ENCODE peak calls at places on chromosomes 2 and 18, in eight cellular contexts. One of them, this sample, is unnamed.

GRCh38 chr2:97701851-97702465 is 11.4 kb upstream of the ZAP70 start:
- DNase-seq in PC-3: no peak
- DNase-seq in transverse colon: no peak
- DNase-seq in lung: no peak
- DNase-seq in psoas muscle: no peak
- DNase-seq in tibial nerve: no peak
- DNase-seq in upper lobe of right lung: no peak
- DNase-seq in SK-N-SH: no peak
- DNase-seq in this sample: peak; percentile 66

GRCh38 chr2:126978333-126978732 is 79.6 kb downstream of the TEX51 start:
- DNase-seq in PC-3: no peak
- DNase-seq in transverse colon: no peak
- DNase-seq in lung: no peak
- DNase-seq in psoas muscle: no peak
- DNase-seq in tibial nerve: no peak
- DNase-seq in upper lobe of right lung: no peak
- DNase-seq in SK-N-SH: no peak
- DNase-seq in this sample: no peak

GRCh38 chr2:8414946-8415869 is 266.6 kb upstream of the ID2 start:
- DNase-seq in PC-3: no peak
- DNase-seq in transverse colon: no peak
- DNase-seq in lung: no peak
- DNase-seq in psoas muscle: no peak
- DNase-seq in tibial nerve: no peak
- DNase-seq in upper lobe of right lung: no peak
- DNase-seq in SK-N-SH: no peak
- DNase-seq in this sample: no peak

GRCh38 chr2:98908909-98909308 is 27.1 kb downstream of the CRACDL start:
- DNase-seq in PC-3: peak; percentile 64
- DNase-seq in transverse colon: no peak
- DNase-seq in lung: peak; percentile 11
- DNase-seq in psoas muscle: no peak
- DNase-seq in tibial nerve: no peak
- DNase-seq in upper lobe of right lung: no peak
- DNase-seq in SK-N-SH: no peak
- DNase-seq in this sample: no peak

GRCh38 chr2:67572721-67573485 is 175.8 kb downstream of the ETAA1 start:
- DNase-seq in PC-3: peak; percentile 57
- DNase-seq in transverse colon: peak; percentile 33
- DNase-seq in lung: no peak
- DNase-seq in psoas muscle: no peak
- DNase-seq in tibial nerve: no peak
- DNase-seq in upper lobe of right lung: no peak
- DNase-seq in SK-N-SH: no peak
- DNase-seq in this sample: no peak

GRCh38 chr2:239294571-239295054 is 106.2 kb downstream of the HDAC4 start:
- DNase-seq in PC-3: no peak
- DNase-seq in transverse colon: peak; percentile 76
- DNase-seq in lung: no peak
- DNase-seq in psoas muscle: peak; percentile 51
- DNase-seq in tibial nerve: peak; percentile 6
- DNase-seq in upper lobe of right lung: no peak
- DNase-seq in SK-N-SH: no peak
- DNase-seq in this sample: no peak

GRCh38 chr2:26700078-26700477 is 7.6 kb downstream of the KCNK3 start:
- DNase-seq in PC-3: no peak
- DNase-seq in transverse colon: no peak
- DNase-seq in lung: no peak
- DNase-seq in psoas muscle: no peak
- DNase-seq in tibial nerve: no peak
- DNase-seq in upper lobe of right lung: no peak
- DNase-seq in SK-N-SH: no peak
- DNase-seq in this sample: no peak

GRCh38 chr2:127389778-127390435 is 2.1 kb upstream of the MAP3K2 start:
- DNase-seq in PC-3: no peak
- DNase-seq in transverse colon: no peak
- DNase-seq in lung: no peak
- DNase-seq in psoas muscle: no peak
- DNase-seq in tibial nerve: no peak
- DNase-seq in upper lobe of right lung: no peak
- DNase-seq in SK-N-SH: no peak
- DNase-seq in this sample: no peak

GRCh38 chr2:214881647-214882205 is 72.2 kb upstream of the BARD1 start:
- DNase-seq in PC-3: no peak
- DNase-seq in transverse colon: no peak
- DNase-seq in lung: no peak
- DNase-seq in psoas muscle: no peak
- DNase-seq in tibial nerve: no peak
- DNase-seq in upper lobe of right lung: no peak
- DNase-seq in SK-N-SH: no peak
- DNase-seq in this sample: peak; percentile 20

GRCh38 chr2:233118601-233119000 is 58.5 kb downstream of the INPP5D start:
- DNase-seq in PC-3: no peak
- DNase-seq in transverse colon: no peak
- DNase-seq in lung: no peak
- DNase-seq in psoas muscle: no peak
- DNase-seq in tibial nerve: no peak
- DNase-seq in upper lobe of right lung: peak; percentile 49
- DNase-seq in SK-N-SH: no peak
- DNase-seq in this sample: no peak

GRCh38 chr2:217166241-217166640 is 306.4 kb upstream of the TNP1 start:
- DNase-seq in PC-3: peak; percentile 65
- DNase-seq in transverse colon: no peak
- DNase-seq in lung: no peak
- DNase-seq in psoas muscle: no peak
- DNase-seq in tibial nerve: no peak
- DNase-seq in upper lobe of right lung: no peak
- DNase-seq in SK-N-SH: peak; percentile 30
- DNase-seq in this sample: peak; percentile 19

GRCh38 chr2:199339826-199340605 is 117.7 kb downstream of the SATB2 start:
- DNase-seq in PC-3: peak; percentile 72
- DNase-seq in transverse colon: no peak
- DNase-seq in lung: no peak
- DNase-seq in psoas muscle: no peak
- DNase-seq in tibial nerve: no peak
- DNase-seq in upper lobe of right lung: no peak
- DNase-seq in SK-N-SH: no peak
- DNase-seq in this sample: no peak

GRCh38 chr2:101736861-101737291 is 39.4 kb downstream of the MAP4K4 start:
- DNase-seq in PC-3: peak; percentile 91
- DNase-seq in transverse colon: no peak
- DNase-seq in lung: no peak
- DNase-seq in psoas muscle: no peak
- DNase-seq in tibial nerve: no peak
- DNase-seq in upper lobe of right lung: no peak
- DNase-seq in SK-N-SH: no peak
- DNase-seq in this sample: no peak
- H3K27ac ChIP-seq in PC-3: peak overlapping the region; percentile 85
- H3K27ac ChIP-seq in transverse colon: no peak overlapping the region
- H3K27ac ChIP-seq in lung: peak overlapping the region; percentile 27
- H3K27ac ChIP-seq in psoas muscle: peak overlapping the region; percentile 85
- H3K27ac ChIP-seq in tibial nerve: peak overlapping the region; percentile 35
- H3K27ac ChIP-seq in upper lobe of right lung: no peak overlapping the region
- H3K27ac ChIP-seq in SK-N-SH: no peak overlapping the region
- H3K27ac ChIP-seq in this sample: no peak overlapping the region

DNA sequence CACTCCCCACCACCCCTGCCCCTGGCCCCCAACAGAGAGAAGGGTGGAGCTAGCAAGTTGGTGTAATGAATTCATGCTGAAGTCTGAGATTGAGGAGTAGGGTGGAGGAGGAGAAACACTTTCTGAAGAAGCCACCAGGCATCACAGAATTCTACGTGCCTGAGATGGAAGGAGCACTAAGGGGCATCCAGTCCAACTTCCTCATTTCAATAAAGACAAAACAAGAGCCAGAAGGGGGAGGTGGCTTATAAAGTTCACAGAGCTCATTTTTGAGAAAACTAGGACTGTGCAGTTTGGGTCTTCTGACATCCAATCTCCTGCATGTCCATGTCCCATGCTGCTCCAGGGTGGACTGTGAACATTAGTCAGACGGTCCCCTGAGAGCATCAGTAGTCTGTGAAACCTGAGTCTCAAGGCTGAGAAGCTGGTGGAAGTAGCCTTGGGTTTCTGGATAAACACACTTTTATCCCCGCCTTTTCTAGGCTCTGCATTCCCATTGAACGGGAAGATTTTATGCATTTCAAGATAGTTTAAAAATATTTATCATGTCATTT is 77.7 kb downstream of the TRIM43 start:
- DNase-seq in PC-3: no peak
- DNase-seq in transverse colon: no peak
- DNase-seq in lung: no peak
- DNase-seq in psoas muscle: no peak
- DNase-seq in tibial nerve: no peak
- DNase-seq in upper lobe of right lung: no peak
- DNase-seq in SK-N-SH: no peak
- DNase-seq in this sample: no peak
- H3K4me3 ChIP-seq in PC-3: no peak overlapping the region
- H3K4me3 ChIP-seq in transverse colon: no peak overlapping the region
- H3K4me3 ChIP-seq in lung: no peak overlapping the region
- H3K4me3 ChIP-seq in psoas muscle: no peak overlapping the region
- H3K4me3 ChIP-seq in tibial nerve: no peak overlapping the region
- H3K4me3 ChIP-seq in upper lobe of right lung: no peak overlapping the region
- H3K4me3 ChIP-seq in SK-N-SH: no peak overlapping the region
- H3K4me3 ChIP-seq in this sample: no peak overlapping the region

GRCh38 chr18:36143391-36143790 is 13.7 kb downstream of the ELP2 start:
- DNase-seq in PC-3: no peak
- DNase-seq in transverse colon: no peak
- DNase-seq in lung: no peak
- DNase-seq in psoas muscle: no peak
- DNase-seq in tibial nerve: no peak
- DNase-seq in upper lobe of right lung: no peak
- DNase-seq in SK-N-SH: no peak
- DNase-seq in this sample: no peak
- H3K36me3 ChIP-seq in PC-3: peaks cover 3% of the 10 kb centered on the region
- H3K36me3 ChIP-seq in transverse colon: no peaks in the 10 kb centered on the region
- H3K36me3 ChIP-seq in lung: peaks cover 17% of the 10 kb centered on the region
- H3K36me3 ChIP-seq in psoas muscle: peaks cover 100% of the 10 kb centered on the region
- H3K36me3 ChIP-seq in tibial nerve: peaks cover 4% of the 10 kb centered on the region
- H3K36me3 ChIP-seq in upper lobe of right lung: peaks cover 100% of the 10 kb centered on the region
- H3K36me3 ChIP-seq in SK-N-SH: peaks cover 80% of the 10 kb centered on the region
- H3K36me3 ChIP-seq in this sample: peaks cover 15% of the 10 kb centered on the region

GRCh38 chr18:2853926-2854664 is 7.3 kb downstream of the EMILIN2 start:
- DNase-seq in PC-3: no peak
- DNase-seq in transverse colon: no peak
- DNase-seq in lung: no peak
- DNase-seq in psoas muscle: no peak
- DNase-seq in tibial nerve: no peak
- DNase-seq in upper lobe of right lung: no peak
- DNase-seq in SK-N-SH: no peak
- DNase-seq in this sample: peak; percentile 66

GRCh38 chr18:2855560-2856350 is 8.9 kb downstream of the EMILIN2 start:
- DNase-seq in PC-3: no peak
- DNase-seq in transverse colon: no peak
- DNase-seq in lung: no peak
- DNase-seq in psoas muscle: no peak
- DNase-seq in tibial nerve: no peak
- DNase-seq in upper lobe of right lung: no peak
- DNase-seq in SK-N-SH: no peak
- DNase-seq in this sample: no peak

GRCh38 chr18:2854871-2855270 is 8.1 kb downstream of the EMILIN2 start:
- DNase-seq in PC-3: no peak
- DNase-seq in transverse colon: no peak
- DNase-seq in lung: no peak
- DNase-seq in psoas muscle: no peak
- DNase-seq in tibial nerve: no peak
- DNase-seq in upper lobe of right lung: no peak
- DNase-seq in SK-N-SH: no peak
- DNase-seq in this sample: no peak

GRCh38 chr18:2851771-2852170 is 5.0 kb downstream of the EMILIN2 start:
- DNase-seq in PC-3: no peak
- DNase-seq in transverse colon: no peak
- DNase-seq in lung: no peak
- DNase-seq in psoas muscle: no peak
- DNase-seq in tibial nerve: no peak
- DNase-seq in upper lobe of right lung: no peak
- DNase-seq in SK-N-SH: no peak
- DNase-seq in this sample: peak; percentile 38

DNA sequence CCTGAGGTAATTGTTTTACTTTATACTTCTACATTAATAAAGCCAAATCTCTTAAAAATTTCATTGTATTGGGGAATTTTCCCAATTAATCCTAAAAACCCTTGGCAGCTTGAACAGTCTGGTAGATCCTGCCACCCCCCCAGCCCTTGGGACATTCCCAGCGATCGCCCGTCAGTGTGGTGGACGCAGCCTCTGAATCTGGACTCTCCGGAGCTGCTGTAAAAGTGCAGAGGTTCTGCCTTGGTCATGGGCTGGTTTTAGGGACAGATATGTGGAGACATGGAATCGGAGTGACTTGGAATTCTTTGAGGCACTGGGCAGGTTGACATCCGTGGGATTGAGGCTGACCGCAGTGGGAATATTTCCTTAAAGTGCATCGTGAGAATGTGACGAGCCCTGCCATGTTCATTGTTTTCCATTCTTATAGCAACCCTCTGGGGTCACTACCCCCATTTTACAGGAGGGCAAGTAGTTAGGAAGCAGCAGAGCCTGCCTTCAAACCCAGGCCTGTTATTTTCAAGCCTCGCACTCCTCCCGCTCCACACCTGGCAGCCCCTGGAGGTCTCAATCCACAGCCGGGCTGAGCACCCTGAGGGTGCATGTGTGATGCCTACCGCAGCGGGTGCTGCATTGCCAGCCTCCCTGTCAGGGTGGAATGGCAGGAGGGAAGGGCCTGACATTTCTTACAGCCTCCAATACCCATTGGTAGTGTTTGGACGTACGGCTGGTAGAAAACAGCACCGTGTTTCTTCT is 6.5 kb downstream of the EMILIN2 start:
- DNase-seq in PC-3: no peak
- DNase-seq in transverse colon: no peak
- DNase-seq in lung: no peak
- DNase-seq in psoas muscle: no peak
- DNase-seq in tibial nerve: no peak
- DNase-seq in upper lobe of right lung: no peak
- DNase-seq in SK-N-SH: no peak
- DNase-seq in this sample: no peak
- H3K27ac ChIP-seq in PC-3: no peak overlapping the region
- H3K27ac ChIP-seq in transverse colon: no peak overlapping the region
- H3K27ac ChIP-seq in lung: no peak overlapping the region
- H3K27ac ChIP-seq in psoas muscle: no peak overlapping the region
- H3K27ac ChIP-seq in tibial nerve: no peak overlapping the region
- H3K27ac ChIP-seq in upper lobe of right lung: no peak overlapping the region
- H3K27ac ChIP-seq in SK-N-SH: no peak overlapping the region
- H3K27ac ChIP-seq in this sample: no peak overlapping the region

GRCh38 chr2:5546176-5546575 is 146.0 kb upstream of the SOX11 start:
- DNase-seq in PC-3: peak; percentile 15
- DNase-seq in transverse colon: no peak
- DNase-seq in lung: no peak
- DNase-seq in psoas muscle: no peak
- DNase-seq in tibial nerve: no peak
- DNase-seq in upper lobe of right lung: no peak
- DNase-seq in SK-N-SH: no peak
- DNase-seq in this sample: no peak
- H3K4me3 ChIP-seq in PC-3: no peak overlapping the region
- H3K4me3 ChIP-seq in transverse colon: no peak overlapping the region
- H3K4me3 ChIP-seq in lung: no peak overlapping the region
- H3K4me3 ChIP-seq in psoas muscle: no peak overlapping the region
- H3K4me3 ChIP-seq in tibial nerve: no peak overlapping the region
- H3K4me3 ChIP-seq in upper lobe of right lung: no peak overlapping the region
- H3K4me3 ChIP-seq in SK-N-SH: no peak overlapping the region
- H3K4me3 ChIP-seq in this sample: no peak overlapping the region